ENCODE peak calls at places on chromosomes 16 and 17, in nine cellular contexts. R, E, P, M, D, C, B, T and S are unnamed samples.

GRCh38 chr17:38729886-38730525 is at the start of gene CISD3:
- DNase-seq in R (peak), E (peak), P (peak), M (peak), D (peak), C (peak), B (peak), T (peak), S (peak)

GRCh38 chr16:77131398-77131797 is 59.6 kb upstream of the MON1B start:
- DNase-seq in R (no peak), E (no peak), P (no peak), M (no peak), D (no peak), C (no peak), B (no peak), T (no peak), S (no peak)

GRCh38 chr17:66221755-66222530 is 7.3 kb downstream of the APOH start:
- DNase-seq in R (no peak), E (no peak), P (no peak), M (no peak), D (no peak), C (no peak), B (no peak), T (no peak), S (no peak)

GRCh38 chr17:4074831-4075495 is 67.9 kb downstream of the ZZEF1 start:
- DNase-seq in R (peak), E (no peak), P (peak), M (no peak), D (no peak), C (no peak), B (no peak), T (no peak), S (peak)

GRCh38 chr16:87535855-87536794 is 43.3 kb upstream of the ZCCHC14 start:
- DNase-seq in R (no peak), E (no peak), P (no peak), M (no peak), D (no peak), C (no peak), B (no peak), T (no peak), S (no peak)

GRCh38 chr17:33948299-33948698 is 306.8 kb upstream of the CCL2 start:
- DNase-seq in R (no peak), E (no peak), P (no peak), M (no peak), D (no peak), C (no peak), B (no peak), T (no peak), S (no peak)

GRCh38 chr16:12201216-12201615 is 224.7 kb downstream of the SNX29 start:
- DNase-seq in R (no peak), E (no peak), P (peak), M (no peak), D (no peak), C (no peak), B (no peak), T (no peak), S (no peak)

GRCh38 chr17:8005951-8006730 is 3.7 kb downstream of the GUCY2D start:
- DNase-seq in R (no peak), E (no peak), P (no peak), M (peak), D (no peak), C (no peak), B (no peak), T (peak), S (no peak)

GRCh38 chr17:47941998-47942490 is 673 bp downstream of the PNPO start:
- DNase-seq in R (no peak), E (no peak), P (peak), M (no peak), D (no peak), C (no peak), B (no peak), T (no peak), S (no peak)

GRCh38 chr16:67013238-67013822 is 15.6 kb upstream of the CBFB start:
- DNase-seq in R (no peak), E (peak), P (no peak), M (no peak), D (no peak), C (no peak), B (no peak), T (no peak), S (no peak)

GRCh38 chr17:64661731-64661980 is 451 bp downstream of the SMURF2 start:
- DNase-seq in R (no peak), E (no peak), P (no peak), M (no peak), D (peak), C (no peak), B (no peak), T (no peak), S (no peak)

GRCh38 chr17:8161289-8162231 is 1.2 kb downstream of the VAMP2 start:
- DNase-seq in R (peak), E (no peak), P (no peak), M (peak), D (no peak), C (no peak), B (no peak), T (peak), S (no peak)

GRCh38 chr16:56625140-56625942 is at the start of gene MT1E:
- DNase-seq in R (peak), E (peak), P (peak), M (peak), D (peak), C (no peak), B (peak), T (peak), S (peak)

GRCh38 chr17:29066603-29067002 is 23.7 kb downstream of the PIPOX start:
- DNase-seq in R (no peak), E (no peak), P (no peak), M (no peak), D (no peak), C (no peak), B (no peak), T (no peak), S (no peak)

GRCh38 chr16:49019081-49019633 is 262.5 kb downstream of the CBLN1 start:
- DNase-seq in R (no peak), E (no peak), P (no peak), M (no peak), D (no peak), C (no peak), B (no peak), T (no peak), S (no peak)

GRCh38 chr16:29645699-29646187 is 17.3 kb upstream of the SPN start:
- DNase-seq in R (no peak), E (no peak), P (no peak), M (no peak), D (no peak), C (no peak), B (no peak), T (no peak), S (peak)

GRCh38 chr17:38353084-38353604 is 1.5 kb downstream of the SOCS7 start:
- DNase-seq in R (no peak), E (no peak), P (no peak), M (no peak), D (no peak), C (no peak), B (no peak), T (no peak), S (no peak)

GRCh38 chr16:54317306-54317705 is 30.7 kb upstream of the IRX3 start:
- DNase-seq in R (no peak), E (no peak), P (no peak), M (no peak), D (no peak), C (no peak), B (no peak), T (no peak), S (no peak)

GRCh38 chr17:30433514-30433913 is 43.7 kb upstream of the GOSR1 start:
- DNase-seq in R (no peak), E (no peak), P (peak), M (no peak), D (no peak), C (no peak), B (peak), T (no peak), S (no peak)

GRCh38 chr16:48330847-48331204 is 54.4 kb downstream of the SIAH1 start:
- DNase-seq in R (no peak), E (no peak), P (no peak), M (no peak), D (no peak), C (no peak), B (no peak), T (no peak), S (no peak)

GRCh38 chr17:71983828-71984227 is 137.0 kb upstream of the SOX9 start:
- DNase-seq in R (no peak), E (no peak), P (peak), M (no peak), D (no peak), C (no peak), B (no peak), T (no peak), S (no peak)

GRCh38 chr17:13550291-13550690 is 51.4 kb downstream of the HS3ST3A1 start:
- DNase-seq in R (no peak), E (no peak), P (peak), M (no peak), D (no peak), C (no peak), B (no peak), T (no peak), S (no peak)

GRCh38 chr16:79170565-79171242 is 429.8 kb downstream of the MAF start:
- DNase-seq in R (no peak), E (no peak), P (peak), M (no peak), D (no peak), C (no peak), B (no peak), T (no peak), S (peak)

GRCh38 chr17:66508896-66509843 is 206.8 kb downstream of the PRKCA start:
- DNase-seq in R (no peak), E (no peak), P (peak), M (no peak), D (peak), C (no peak), B (peak), T (peak), S (no peak)

GRCh38 chr17:39676198-39676819 is 8.1 kb downstream of the PNMT start:
- DNase-seq in R (peak), E (no peak), P (peak), M (peak), D (peak), C (peak), B (peak), T (peak), S (peak)

GRCh38 chr17:28720247-28720996 is 637 bp downstream of the RPL23A start:
- DNase-seq in R (peak), E (no peak), P (peak), M (no peak), D (no peak), C (peak), B (no peak), T (no peak), S (no peak)

GRCh38 chr17:46984341-46984740 is 5.3 kb upstream of the RPRML start:
- DNase-seq in R (no peak), E (no peak), P (no peak), M (no peak), D (no peak), C (no peak), B (no peak), T (no peak), S (no peak)

GRCh38 chr17:78651551-78651950 is 74.4 kb upstream of the DNAH17 start:
- DNase-seq in R (no peak), E (no peak), P (no peak), M (no peak), D (no peak), C (no peak), B (no peak), T (no peak), S (no peak)

GRCh38 chr16:23424292-23424958 is 28.6 kb downstream of the COG7 start:
- DNase-seq in R (no peak), E (no peak), P (no peak), M (peak), D (no peak), C (no peak), B (no peak), T (peak), S (no peak)

GRCh38 chr17:75518201-75518600 is 1.9 kb downstream of the TSEN54 start:
- DNase-seq in R (peak), E (no peak), P (no peak), M (no peak), D (peak), C (peak), B (no peak), T (no peak), S (no peak)

GRCh38 chr17:66348605-66349165 is 46.3 kb downstream of the PRKCA start:
- DNase-seq in R (no peak), E (no peak), P (peak), M (no peak), D (no peak), C (no peak), B (peak), T (no peak), S (peak)

GRCh38 chr17:7262192-7263070 is at the start of gene CLDN7:
- DNase-seq in R (no peak), E (no peak), P (no peak), M (peak), D (no peak), C (no peak), B (peak), T (peak), S (no peak)

GRCh38 chr16:819336-819735 is 18.8 kb upstream of the GNG13 start:
- DNase-seq in R (peak), E (no peak), P (no peak), M (no peak), D (peak), C (peak), B (no peak), T (no peak), S (no peak)

GRCh38 chr16:79599256-79599836 is 1.2 kb downstream of the MAF start:
- DNase-seq in R (peak), E (no peak), P (peak), M (peak), D (peak), C (no peak), B (no peak), T (peak), S (peak)

GRCh38 chr16:14181371-14182050 is 110.4 kb downstream of the MRTFB start:
- DNase-seq in R (no peak), E (no peak), P (peak), M (no peak), D (no peak), C (no peak), B (no peak), T (no peak), S (peak)

GRCh38 chr16:14179116-14179515 is 108.0 kb downstream of the MRTFB start:
- DNase-seq in R (no peak), E (no peak), P (peak), M (no peak), D (no peak), C (no peak), B (no peak), T (no peak), S (no peak)

GRCh38 chr16:14182999-14183398 is 111.9 kb downstream of the MRTFB start:
- DNase-seq in R (no peak), E (no peak), P (no peak), M (no peak), D (no peak), C (no peak), B (no peak), T (no peak), S (no peak)

GRCh38 chr16:14177704-14178103 is 106.6 kb downstream of the MRTFB start:
- DNase-seq in R (no peak), E (no peak), P (no peak), M (no peak), D (no peak), C (no peak), B (no peak), T (no peak), S (no peak)

GRCh38 chr16:14180431-14181059 is 109.4 kb downstream of the MRTFB start:
- DNase-seq in R (no peak), E (no peak), P (peak), M (no peak), D (no peak), C (no peak), B (no peak), T (no peak), S (peak)
- H3K27ac ChIP-seq in R (no peak), E (no peak), P (peak), M (no peak), D (no peak), C (no peak), B (no peak), T (no peak), S (peak)

GRCh38 chr17:42154514-42154883 is 290 bp downstream of the RAB5C start:
- DNase-seq in R (no peak), E (no peak), P (no peak), M (no peak), D (no peak), C (no peak), B (no peak), T (no peak), S (no peak)
- H3K27ac ChIP-seq in R (peak), E (peak), P (peak), M (peak), D (peak), C (peak), B (peak), T (peak), S (peak)

DNA sequence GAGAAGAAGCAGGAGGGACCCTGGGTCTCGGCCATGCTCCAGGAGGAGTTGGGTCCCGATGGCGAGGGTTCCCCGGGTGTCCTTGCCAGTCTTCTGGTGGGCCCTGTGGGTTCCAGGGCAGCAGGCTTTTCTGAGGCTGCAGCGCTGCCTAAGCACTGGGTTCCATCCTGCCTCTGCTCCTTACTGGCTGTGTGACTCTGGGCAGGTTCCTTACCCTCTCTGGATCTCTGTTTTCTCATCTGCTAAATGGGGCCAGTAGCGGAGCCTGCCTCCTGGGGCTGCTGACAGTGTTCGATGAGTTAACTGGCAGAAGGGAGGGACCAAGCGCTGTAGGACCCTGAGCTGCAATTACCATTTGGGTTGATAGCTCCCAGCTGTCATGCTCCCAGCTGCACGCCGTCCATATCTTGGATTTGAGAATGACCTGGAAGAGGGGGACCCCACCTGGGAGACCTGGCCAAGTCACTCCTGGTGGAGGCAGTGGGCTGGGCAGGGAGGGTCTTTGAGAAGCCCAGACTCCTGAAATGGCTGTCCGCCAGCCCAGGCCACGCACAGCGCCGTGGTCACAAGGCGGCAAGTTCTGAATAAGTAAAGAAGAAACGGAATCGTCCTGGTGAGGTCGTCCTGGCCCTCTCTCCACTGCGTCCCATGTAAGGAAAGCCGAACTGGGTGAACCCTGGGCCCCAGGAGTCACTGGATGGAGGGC is 47.2 kb upstream of the GSE1 start:
- DNase-seq in R (no peak), E (no peak), P (no peak), M (peak), D (no peak), C (no peak), B (no peak), T (no peak), S (no peak)
- H3K27ac ChIP-seq in R (no peak), E (no peak), P (no peak), M (no peak), D (no peak), C (no peak), B (no peak), T (no peak), S (peak)

GRCh38 chr16:71356051-71356740 is 2.3 kb upstream of the CALB2 start:
- DNase-seq in R (no peak), E (no peak), P (no peak), M (no peak), D (no peak), C (no peak), B (no peak), T (no peak), S (no peak)
- H3K27ac ChIP-seq in R (no peak), E (no peak), P (no peak), M (no peak), D (no peak), C (no peak), B (no peak), T (no peak), S (no peak)

DNA sequence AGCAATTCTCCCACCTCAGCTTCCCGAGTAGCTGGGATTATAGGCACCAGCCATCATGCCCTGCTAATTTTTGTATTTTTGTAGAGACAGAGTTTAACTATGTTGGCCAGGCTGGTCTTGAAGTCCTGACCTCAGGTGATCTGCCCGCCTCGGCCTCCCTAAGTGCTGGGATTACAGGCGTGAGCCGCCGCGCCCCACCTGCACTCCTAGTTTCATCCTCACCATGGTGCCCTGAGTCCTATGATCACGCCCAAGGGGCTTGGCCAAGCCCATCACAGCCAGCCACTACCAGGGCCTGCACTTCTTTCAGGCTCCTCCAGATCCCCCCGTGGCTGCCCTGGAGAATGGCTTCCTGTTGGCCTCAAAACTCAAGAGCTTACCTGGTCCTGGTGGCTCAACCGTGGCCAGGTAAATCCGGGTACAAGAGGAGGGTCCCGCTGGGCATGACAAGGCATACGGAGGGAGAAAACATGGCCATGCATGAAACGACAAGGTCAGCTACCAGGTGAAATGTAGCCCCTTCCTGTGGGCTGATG is 20.4 kb upstream of the TFAP4 start:
- DNase-seq in R (no peak), E (no peak), P (no peak), M (no peak), D (no peak), C (no peak), B (no peak), T (no peak), S (no peak)
- H3K27ac ChIP-seq in R (no peak), E (no peak), P (peak), M (no peak), D (no peak), C (no peak), B (peak), T (peak), S (peak)

GRCh38 chr17:17076066-17076465 is 33.8 kb downstream of the MPRIP start:
- DNase-seq in R (no peak), E (no peak), P (no peak), M (no peak), D (no peak), C (no peak), B (no peak), T (peak), S (no peak)

GRCh38 chr17:17073627-17074521 is 31.6 kb downstream of the MPRIP start:
- DNase-seq in R (no peak), E (no peak), P (peak), M (no peak), D (no peak), C (no peak), B (no peak), T (peak), S (no peak)

GRCh38 chr17:17073006-17073626 is 30.9 kb downstream of the MPRIP start:
- DNase-seq in R (no peak), E (no peak), P (no peak), M (no peak), D (no peak), C (no peak), B (no peak), T (peak), S (no peak)

GRCh38 chr17:17077101-17077500 is 34.8 kb downstream of the MPRIP start:
- DNase-seq in R (no peak), E (no peak), P (no peak), M (no peak), D (no peak), C (no peak), B (no peak), T (peak), S (no peak)

GRCh38 chr17:17075037-17075755 is 32.9 kb downstream of the MPRIP start:
- DNase-seq in R (no peak), E (no peak), P (peak), M (no peak), D (peak), C (no peak), B (no peak), T (peak), S (peak)
- H3K27ac ChIP-seq in R (no peak), E (peak), P (peak), M (peak), D (no peak), C (no peak), B (peak), T (peak), S (peak)